ENCODE peak calls at places on chromosomes 5 and 9, in eight cellular contexts. One of them, this sample, is unnamed.

GRCh38 chr5:141494761-141495455 is 6.0 kb downstream of the PCDHGC5 start:
- DNase-seq in activated CD8-positive, alpha-beta T cell treated with anti-CD3 and anti-CD28 coated beads, Interleukin-2, amount 10 ng/mL, durations not matched to agents 7 days and 5 days: no peak
- DNase-seq in AG20443: no peak
- DNase-seq in LNCaP clone FGC: no peak
- DNase-seq in stimulated activated CD8-positive, alpha-beta memory T cell treated with anti-CD3 and anti-CD28 coated beads, Interleukin-7, amount 100 ng/mL, for 24 hours: no peak
- DNase-seq in tibial nerve: no peak
- DNase-seq in T-helper 9 cell: no peak
- DNase-seq in HEK293T: no peak
- DNase-seq in this sample: no peak

GRCh38 chr9:93468763-93469456 is 15.5 kb upstream of the FAM120AOS start:
- DNase-seq in T-helper 9 cell: no peak
- DNase-seq in LNCaP clone FGC: no peak
- DNase-seq in stimulated activated CD8-positive, alpha-beta memory T cell treated with anti-CD3 and anti-CD28 coated beads, Interleukin-7, amount 100 ng/mL, for 24 hours: no peak
- DNase-seq in tibial nerve: no peak
- DNase-seq in HEK293T: peak; percentile 75
- DNase-seq in AG20443: peak; percentile 65
- DNase-seq in activated CD8-positive, alpha-beta T cell treated with anti-CD3 and anti-CD28 coated beads, Interleukin-2, amount 10 ng/mL, durations not matched to agents 7 days and 5 days: no peak
- DNase-seq in this sample: no peak

GRCh38 chr5:92634883-92635282 is 946.1 kb downstream of the NR2F1-AS1 start:
- DNase-seq in stimulated activated CD8-positive, alpha-beta memory T cell treated with anti-CD3 and anti-CD28 coated beads, Interleukin-7, amount 100 ng/mL, for 24 hours: no peak
- DNase-seq in AG20443: no peak
- DNase-seq in activated CD8-positive, alpha-beta T cell treated with anti-CD3 and anti-CD28 coated beads, Interleukin-2, amount 10 ng/mL, durations not matched to agents 7 days and 5 days: no peak
- DNase-seq in LNCaP clone FGC: no peak
- DNase-seq in T-helper 9 cell: no peak
- DNase-seq in HEK293T: no peak
- DNase-seq in tibial nerve: no peak
- DNase-seq in this sample: no peak

GRCh38 chr5:176400382-176401156 is 12.0 kb downstream of the HIGD2A start:
- DNase-seq in stimulated activated CD8-positive, alpha-beta memory T cell treated with anti-CD3 and anti-CD28 coated beads, Interleukin-7, amount 100 ng/mL, for 24 hours: no peak
- DNase-seq in activated CD8-positive, alpha-beta T cell treated with anti-CD3 and anti-CD28 coated beads, Interleukin-2, amount 10 ng/mL, durations not matched to agents 7 days and 5 days: no peak
- DNase-seq in HEK293T: no peak
- DNase-seq in AG20443: no peak
- DNase-seq in tibial nerve: no peak
- DNase-seq in LNCaP clone FGC: no peak
- DNase-seq in T-helper 9 cell: no peak
- DNase-seq in this sample: no peak

GRCh38 chr5:77850536-77851228 is 74.5 kb upstream of the TBCA start:
- DNase-seq in HEK293T: no peak
- DNase-seq in LNCaP clone FGC: no peak
- DNase-seq in T-helper 9 cell: no peak
- DNase-seq in tibial nerve: no peak
- DNase-seq in stimulated activated CD8-positive, alpha-beta memory T cell treated with anti-CD3 and anti-CD28 coated beads, Interleukin-7, amount 100 ng/mL, for 24 hours: no peak
- DNase-seq in activated CD8-positive, alpha-beta T cell treated with anti-CD3 and anti-CD28 coated beads, Interleukin-2, amount 10 ng/mL, durations not matched to agents 7 days and 5 days: no peak
- DNase-seq in AG20443: no peak
- DNase-seq in this sample: no peak

GRCh38 chr5:31064215-31064614 is 129.3 kb upstream of the CDH6 start:
- DNase-seq in AG20443: no peak
- DNase-seq in LNCaP clone FGC: no peak
- DNase-seq in stimulated activated CD8-positive, alpha-beta memory T cell treated with anti-CD3 and anti-CD28 coated beads, Interleukin-7, amount 100 ng/mL, for 24 hours: no peak
- DNase-seq in activated CD8-positive, alpha-beta T cell treated with anti-CD3 and anti-CD28 coated beads, Interleukin-2, amount 10 ng/mL, durations not matched to agents 7 days and 5 days: no peak
- DNase-seq in tibial nerve: no peak
- DNase-seq in HEK293T: no peak
- DNase-seq in T-helper 9 cell: no peak
- DNase-seq in this sample: no peak

GRCh38 chr9:124934290-124934689 is 6.6 kb downstream of the GOLGA1 start:
- DNase-seq in LNCaP clone FGC: no peak
- DNase-seq in AG20443: peak; percentile 58
- DNase-seq in activated CD8-positive, alpha-beta T cell treated with anti-CD3 and anti-CD28 coated beads, Interleukin-2, amount 10 ng/mL, durations not matched to agents 7 days and 5 days: no peak
- DNase-seq in tibial nerve: no peak
- DNase-seq in T-helper 9 cell: no peak
- DNase-seq in stimulated activated CD8-positive, alpha-beta memory T cell treated with anti-CD3 and anti-CD28 coated beads, Interleukin-7, amount 100 ng/mL, for 24 hours: no peak
- DNase-seq in HEK293T: no peak
- DNase-seq in this sample: no peak

GRCh38 chr5:113488645-113489184 is 462 bp upstream of the MCC start:
- DNase-seq in activated CD8-positive, alpha-beta T cell treated with anti-CD3 and anti-CD28 coated beads, Interleukin-2, amount 10 ng/mL, durations not matched to agents 7 days and 5 days: no peak
- DNase-seq in T-helper 9 cell: no peak
- DNase-seq in LNCaP clone FGC: no peak
- DNase-seq in AG20443: no peak
- DNase-seq in stimulated activated CD8-positive, alpha-beta memory T cell treated with anti-CD3 and anti-CD28 coated beads, Interleukin-7, amount 100 ng/mL, for 24 hours: no peak
- DNase-seq in tibial nerve: no peak
- DNase-seq in HEK293T: no peak
- DNase-seq in this sample: no peak

GRCh38 chr5:125700380-125700856 is 722.8 kb upstream of the GRAMD2B start:
- DNase-seq in T-helper 9 cell: no peak
- DNase-seq in LNCaP clone FGC: no peak
- DNase-seq in tibial nerve: no peak
- DNase-seq in stimulated activated CD8-positive, alpha-beta memory T cell treated with anti-CD3 and anti-CD28 coated beads, Interleukin-7, amount 100 ng/mL, for 24 hours: no peak
- DNase-seq in activated CD8-positive, alpha-beta T cell treated with anti-CD3 and anti-CD28 coated beads, Interleukin-2, amount 10 ng/mL, durations not matched to agents 7 days and 5 days: no peak
- DNase-seq in HEK293T: peak; percentile 27
- DNase-seq in AG20443: no peak
- DNase-seq in this sample: no peak

GRCh38 chr5:39114155-39114554 is 40.0 kb upstream of the RICTOR start:
- DNase-seq in AG20443: no peak
- DNase-seq in tibial nerve: no peak
- DNase-seq in LNCaP clone FGC: no peak
- DNase-seq in activated CD8-positive, alpha-beta T cell treated with anti-CD3 and anti-CD28 coated beads, Interleukin-2, amount 10 ng/mL, durations not matched to agents 7 days and 5 days: no peak
- DNase-seq in T-helper 9 cell: no peak
- DNase-seq in stimulated activated CD8-positive, alpha-beta memory T cell treated with anti-CD3 and anti-CD28 coated beads, Interleukin-7, amount 100 ng/mL, for 24 hours: no peak
- DNase-seq in HEK293T: no peak
- DNase-seq in this sample: no peak

GRCh38 chr5:144013816-144014215 is 156.6 kb downstream of the YIPF5 start:
- DNase-seq in stimulated activated CD8-positive, alpha-beta memory T cell treated with anti-CD3 and anti-CD28 coated beads, Interleukin-7, amount 100 ng/mL, for 24 hours: no peak
- DNase-seq in T-helper 9 cell: no peak
- DNase-seq in LNCaP clone FGC: no peak
- DNase-seq in tibial nerve: no peak
- DNase-seq in AG20443: no peak
- DNase-seq in activated CD8-positive, alpha-beta T cell treated with anti-CD3 and anti-CD28 coated beads, Interleukin-2, amount 10 ng/mL, durations not matched to agents 7 days and 5 days: no peak
- DNase-seq in HEK293T: no peak
- DNase-seq in this sample: no peak

GRCh38 chr9:132651259-132651658 is 18.5 kb downstream of the DDX31 start:
- DNase-seq in tibial nerve: no peak
- DNase-seq in AG20443: peak; percentile 31
- DNase-seq in LNCaP clone FGC: peak; percentile 58
- DNase-seq in HEK293T: peak; percentile 15
- DNase-seq in T-helper 9 cell: no peak
- DNase-seq in stimulated activated CD8-positive, alpha-beta memory T cell treated with anti-CD3 and anti-CD28 coated beads, Interleukin-7, amount 100 ng/mL, for 24 hours: no peak
- DNase-seq in activated CD8-positive, alpha-beta T cell treated with anti-CD3 and anti-CD28 coated beads, Interleukin-2, amount 10 ng/mL, durations not matched to agents 7 days and 5 days: peak; percentile 39
- DNase-seq in this sample: no peak

GRCh38 chr5:39486361-39486760 is 61.6 kb upstream of the DAB2 start:
- DNase-seq in T-helper 9 cell: no peak
- DNase-seq in AG20443: no peak
- DNase-seq in activated CD8-positive, alpha-beta T cell treated with anti-CD3 and anti-CD28 coated beads, Interleukin-2, amount 10 ng/mL, durations not matched to agents 7 days and 5 days: no peak
- DNase-seq in LNCaP clone FGC: no peak
- DNase-seq in HEK293T: no peak
- DNase-seq in stimulated activated CD8-positive, alpha-beta memory T cell treated with anti-CD3 and anti-CD28 coated beads, Interleukin-7, amount 100 ng/mL, for 24 hours: no peak
- DNase-seq in tibial nerve: no peak
- DNase-seq in this sample: no peak

GRCh38 chr5:172564883-172565282 is 76.2 kb upstream of the NEURL1B start:
- DNase-seq in T-helper 9 cell: no peak
- DNase-seq in LNCaP clone FGC: no peak
- DNase-seq in HEK293T: no peak
- DNase-seq in AG20443: no peak
- DNase-seq in tibial nerve: no peak
- DNase-seq in stimulated activated CD8-positive, alpha-beta memory T cell treated with anti-CD3 and anti-CD28 coated beads, Interleukin-7, amount 100 ng/mL, for 24 hours: no peak
- DNase-seq in activated CD8-positive, alpha-beta T cell treated with anti-CD3 and anti-CD28 coated beads, Interleukin-2, amount 10 ng/mL, durations not matched to agents 7 days and 5 days: no peak
- DNase-seq in this sample: no peak

GRCh38 chr9:129487658-129488483 is 133.0 kb downstream of the C9orf50 start:
- DNase-seq in stimulated activated CD8-positive, alpha-beta memory T cell treated with anti-CD3 and anti-CD28 coated beads, Interleukin-7, amount 100 ng/mL, for 24 hours: no peak
- DNase-seq in HEK293T: no peak
- DNase-seq in activated CD8-positive, alpha-beta T cell treated with anti-CD3 and anti-CD28 coated beads, Interleukin-2, amount 10 ng/mL, durations not matched to agents 7 days and 5 days: peak; percentile 45
- DNase-seq in tibial nerve: peak; percentile 64
- DNase-seq in LNCaP clone FGC: no peak
- DNase-seq in AG20443: peak; percentile 28
- DNase-seq in T-helper 9 cell: peak; percentile 54
- DNase-seq in this sample: peak; percentile 88

GRCh38 chr9:79224672-79225433 is 346.9 kb upstream of the TLE4 start:
- DNase-seq in LNCaP clone FGC: no peak
- DNase-seq in T-helper 9 cell: no peak
- DNase-seq in tibial nerve: no peak
- DNase-seq in HEK293T: no peak
- DNase-seq in stimulated activated CD8-positive, alpha-beta memory T cell treated with anti-CD3 and anti-CD28 coated beads, Interleukin-7, amount 100 ng/mL, for 24 hours: no peak
- DNase-seq in activated CD8-positive, alpha-beta T cell treated with anti-CD3 and anti-CD28 coated beads, Interleukin-2, amount 10 ng/mL, durations not matched to agents 7 days and 5 days: no peak
- DNase-seq in AG20443: peak; percentile 51
- DNase-seq in this sample: no peak

GRCh38 chr5:145689235-145689634 is 145.9 kb downstream of the PRELID2 start:
- DNase-seq in tibial nerve: no peak
- DNase-seq in HEK293T: no peak
- DNase-seq in activated CD8-positive, alpha-beta T cell treated with anti-CD3 and anti-CD28 coated beads, Interleukin-2, amount 10 ng/mL, durations not matched to agents 7 days and 5 days: no peak
- DNase-seq in T-helper 9 cell: no peak
- DNase-seq in stimulated activated CD8-positive, alpha-beta memory T cell treated with anti-CD3 and anti-CD28 coated beads, Interleukin-7, amount 100 ng/mL, for 24 hours: no peak
- DNase-seq in LNCaP clone FGC: no peak
- DNase-seq in AG20443: no peak
- DNase-seq in this sample: peak; percentile 32

GRCh38 chr5:92364986-92365550 is 982.0 kb upstream of the ARRDC3 start:
- DNase-seq in LNCaP clone FGC: no peak
- DNase-seq in stimulated activated CD8-positive, alpha-beta memory T cell treated with anti-CD3 and anti-CD28 coated beads, Interleukin-7, amount 100 ng/mL, for 24 hours: no peak
- DNase-seq in T-helper 9 cell: no peak
- DNase-seq in AG20443: peak; percentile 56
- DNase-seq in activated CD8-positive, alpha-beta T cell treated with anti-CD3 and anti-CD28 coated beads, Interleukin-2, amount 10 ng/mL, durations not matched to agents 7 days and 5 days: no peak
- DNase-seq in tibial nerve: peak; percentile 40
- DNase-seq in HEK293T: no peak
- DNase-seq in this sample: no peak

GRCh38 chr9:129936222-129936621 is 101.0 kb downstream of the USP20 start:
- DNase-seq in stimulated activated CD8-positive, alpha-beta memory T cell treated with anti-CD3 and anti-CD28 coated beads, Interleukin-7, amount 100 ng/mL, for 24 hours: no peak
- DNase-seq in LNCaP clone FGC: no peak
- DNase-seq in activated CD8-positive, alpha-beta T cell treated with anti-CD3 and anti-CD28 coated beads, Interleukin-2, amount 10 ng/mL, durations not matched to agents 7 days and 5 days: no peak
- DNase-seq in T-helper 9 cell: no peak
- DNase-seq in tibial nerve: no peak
- DNase-seq in HEK293T: no peak
- DNase-seq in AG20443: no peak
- DNase-seq in this sample: no peak

GRCh38 chr9:133163559-133164208 is at the start of gene GBGT1:
- DNase-seq in stimulated activated CD8-positive, alpha-beta memory T cell treated with anti-CD3 and anti-CD28 coated beads, Interleukin-7, amount 100 ng/mL, for 24 hours: no peak
- DNase-seq in LNCaP clone FGC: no peak
- DNase-seq in HEK293T: no peak
- DNase-seq in tibial nerve: peak; percentile 65
- DNase-seq in T-helper 9 cell: peak; percentile 31
- DNase-seq in AG20443: peak; percentile 72
- DNase-seq in activated CD8-positive, alpha-beta T cell treated with anti-CD3 and anti-CD28 coated beads, Interleukin-2, amount 10 ng/mL, durations not matched to agents 7 days and 5 days: peak; percentile 33
- DNase-seq in this sample: peak; percentile 83

GRCh38 chr9:128882677-128883590 is 1.0 kb downstream of the LRRC8A start:
- DNase-seq in AG20443: peak; percentile 27
- DNase-seq in HEK293T: no peak
- DNase-seq in LNCaP clone FGC: no peak
- DNase-seq in activated CD8-positive, alpha-beta T cell treated with anti-CD3 and anti-CD28 coated beads, Interleukin-2, amount 10 ng/mL, durations not matched to agents 7 days and 5 days: peak; percentile 34
- DNase-seq in T-helper 9 cell: no peak
- DNase-seq in stimulated activated CD8-positive, alpha-beta memory T cell treated with anti-CD3 and anti-CD28 coated beads, Interleukin-7, amount 100 ng/mL, for 24 hours: no peak
- DNase-seq in tibial nerve: no peak
- DNase-seq in this sample: no peak

GRCh38 chr5:74483001-74483400 is 157.5 kb downstream of the ENC1 start:
- DNase-seq in tibial nerve: no peak
- DNase-seq in stimulated activated CD8-positive, alpha-beta memory T cell treated with anti-CD3 and anti-CD28 coated beads, Interleukin-7, amount 100 ng/mL, for 24 hours: no peak
- DNase-seq in LNCaP clone FGC: no peak
- DNase-seq in activated CD8-positive, alpha-beta T cell treated with anti-CD3 and anti-CD28 coated beads, Interleukin-2, amount 10 ng/mL, durations not matched to agents 7 days and 5 days: no peak
- DNase-seq in T-helper 9 cell: no peak
- DNase-seq in AG20443: no peak
- DNase-seq in HEK293T: no peak
- DNase-seq in this sample: no peak

GRCh38 chr9:121778252-121779225 is 127.1 kb downstream of the DAB2IP start:
- DNase-seq in T-helper 9 cell: no peak
- DNase-seq in LNCaP clone FGC: no peak
- DNase-seq in AG20443: no peak
- DNase-seq in activated CD8-positive, alpha-beta T cell treated with anti-CD3 and anti-CD28 coated beads, Interleukin-2, amount 10 ng/mL, durations not matched to agents 7 days and 5 days: no peak
- DNase-seq in HEK293T: no peak
- DNase-seq in tibial nerve: no peak
- DNase-seq in stimulated activated CD8-positive, alpha-beta memory T cell treated with anti-CD3 and anti-CD28 coated beads, Interleukin-7, amount 100 ng/mL, for 24 hours: no peak
- DNase-seq in this sample: no peak

GRCh38 chr9:124448019-124448418 is 2.2 kb upstream of the ADGRD2 start:
- DNase-seq in stimulated activated CD8-positive, alpha-beta memory T cell treated with anti-CD3 and anti-CD28 coated beads, Interleukin-7, amount 100 ng/mL, for 24 hours: no peak
- DNase-seq in AG20443: no peak
- DNase-seq in tibial nerve: no peak
- DNase-seq in T-helper 9 cell: no peak
- DNase-seq in activated CD8-positive, alpha-beta T cell treated with anti-CD3 and anti-CD28 coated beads, Interleukin-2, amount 10 ng/mL, durations not matched to agents 7 days and 5 days: no peak
- DNase-seq in HEK293T: no peak
- DNase-seq in LNCaP clone FGC: no peak
- DNase-seq in this sample: no peak

GRCh38 chr9:136666364-136667216 is 3.9 kb downstream of the EGFL7 start:
- DNase-seq in LNCaP clone FGC: no peak
- DNase-seq in stimulated activated CD8-positive, alpha-beta memory T cell treated with anti-CD3 and anti-CD28 coated beads, Interleukin-7, amount 100 ng/mL, for 24 hours: no peak
- DNase-seq in AG20443: peak; percentile 47
- DNase-seq in T-helper 9 cell: no peak
- DNase-seq in HEK293T: no peak
- DNase-seq in activated CD8-positive, alpha-beta T cell treated with anti-CD3 and anti-CD28 coated beads, Interleukin-2, amount 10 ng/mL, durations not matched to agents 7 days and 5 days: no peak
- DNase-seq in tibial nerve: no peak
- DNase-seq in this sample: no peak

GRCh38 chr9:131238402-131239021 is 37.8 kb downstream of the FAM78A start:
- DNase-seq in activated CD8-positive, alpha-beta T cell treated with anti-CD3 and anti-CD28 coated beads, Interleukin-2, amount 10 ng/mL, durations not matched to agents 7 days and 5 days: no peak
- DNase-seq in T-helper 9 cell: no peak
- DNase-seq in tibial nerve: no peak
- DNase-seq in HEK293T: no peak
- DNase-seq in AG20443: no peak
- DNase-seq in LNCaP clone FGC: no peak
- DNase-seq in stimulated activated CD8-positive, alpha-beta memory T cell treated with anti-CD3 and anti-CD28 coated beads, Interleukin-7, amount 100 ng/mL, for 24 hours: no peak
- DNase-seq in this sample: no peak

GRCh38 chr9:19028835-19029451 is 4.1 kb downstream of the SAXO1 start:
- DNase-seq in HEK293T: peak; percentile 86
- DNase-seq in AG20443: peak; percentile 88
- DNase-seq in T-helper 9 cell: no peak
- DNase-seq in LNCaP clone FGC: peak; percentile 38
- DNase-seq in tibial nerve: peak; percentile 45
- DNase-seq in stimulated activated CD8-positive, alpha-beta memory T cell treated with anti-CD3 and anti-CD28 coated beads, Interleukin-7, amount 100 ng/mL, for 24 hours: no peak
- DNase-seq in activated CD8-positive, alpha-beta T cell treated with anti-CD3 and anti-CD28 coated beads, Interleukin-2, amount 10 ng/mL, durations not matched to agents 7 days and 5 days: peak; percentile 53
- DNase-seq in this sample: no peak

This sample was measured in tibial artery.